ENCODE peak calls at places on chromosomes 2 and 18, in six cellular contexts. C, I, X, K, N and J are unnamed samples.

GRCh38 chr2:225010804-225011203 is 31.5 kb downstream of the DOCK10 start:
- DNase-seq in X (no peak), I (no peak), C (no peak), N (no peak), K (no peak), J (no peak)

GRCh38 chr2:120733238-120733942 is 2.3 kb upstream of the GLI2 start:
- DNase-seq in C (no peak), X (no peak), N (no peak), I (no peak), K (no peak), J (no peak)

GRCh38 chr2:32484907-32485306 is 128.1 kb downstream of the BIRC6 start:
- DNase-seq in I (no peak), K (no peak), X (no peak), C (no peak), N (no peak), J (no peak)

GRCh38 chr2:101420623-101421022 is 33.3 kb upstream of the CREG2 start:
- DNase-seq in X (no peak), I (no peak), C (no peak), N (no peak), K (no peak), J (no peak)

GRCh38 chr2:140658766-140659165 is 1472.0 kb downstream of the LRP1B start:
- DNase-seq in C (no peak), X (no peak), I (no peak), K (no peak), N (no peak), J (peak)

GRCh38 chr18:11498821-11499220 is 110.6 kb upstream of the SLC35G4 start:
- DNase-seq in C (no peak), X (no peak), K (no peak), I (no peak), N (no peak), J (no peak)

GRCh38 chr2:85583667-85584353 is 421 bp upstream of the VAMP5 start:
- DNase-seq in I (no peak), K (no peak), X (no peak), C (no peak), N (no peak), J (no peak)

GRCh38 chr18:43596106-43596712 is 318.9 kb upstream of the SYT4 start:
- DNase-seq in C (no peak), N (no peak), X (no peak), I (no peak), K (no peak), J (peak)

GRCh38 chr2:230721712-230722111 is 9.1 kb downstream of the CAB39 start:
- DNase-seq in N (no peak), X (peak), C (no peak), K (no peak), I (no peak), J (no peak)

GRCh38 chr2:139296672-139297209 is 516.6 kb upstream of the NXPH2 start:
- DNase-seq in K (no peak), N (no peak), C (no peak), I (no peak), X (no peak), J (no peak)

GRCh38 chr18:67731853-67732252 is 215.3 kb upstream of the DSEL start:
- DNase-seq in N (no peak), K (no peak), X (no peak), I (no peak), C (no peak), J (no peak)

GRCh38 chr2:128783896-128784295 is 465.2 kb upstream of the HS6ST1 start:
- DNase-seq in I (no peak), C (no peak), K (no peak), X (no peak), N (no peak), J (no peak)

GRCh38 chr2:45895477-45895876 is 244.0 kb downstream of the PRKCE start:
- DNase-seq in C (no peak), N (no peak), X (no peak), K (no peak), I (no peak), J (no peak)

GRCh38 chr2:78750219-78750618 is 275.3 kb upstream of the REG3G start:
- DNase-seq in C (no peak), N (no peak), K (no peak), X (no peak), I (no peak), J (no peak)

GRCh38 chr18:60279394-60279793 is 93.2 kb downstream of the MC4R start:
- DNase-seq in C (no peak), K (no peak), N (no peak), I (no peak), X (no peak), J (no peak)

GRCh38 chr2:75065402-75066008 is 107.1 kb downstream of the POLE4 start:
- DNase-seq in C (no peak), K (no peak), N (no peak), I (no peak), X (no peak), J (no peak)

GRCh38 chr2:10447300-10448207 is 573 bp downstream of the ODC1 start:
- DNase-seq in K (no peak), I (peak), N (no peak), C (no peak), X (peak), J (peak)

GRCh38 chr2:64818650-64819032 is 164.9 kb upstream of the SERTAD2 start:
- DNase-seq in N (no peak), I (no peak), X (no peak), K (no peak), C (no peak), J (no peak)

GRCh38 chr2:239913632-239914417 is 111.3 kb downstream of the NDUFA10 start:
- DNase-seq in I (no peak), N (no peak), K (no peak), C (no peak), X (no peak), J (no peak)

GRCh38 chr2:23760746-23761145 is 166.2 kb downstream of the ATAD2B start:
- DNase-seq in N (no peak), I (no peak), X (peak), C (no peak), K (no peak), J (peak)

GRCh38 chr2:119106301-119106897 is 52.2 kb downstream of the C1QL2 start:
- DNase-seq in N (no peak), K (no peak), C (no peak), X (peak), I (no peak), J (no peak)

GRCh38 chr2:214261683-214262082 is 149.2 kb upstream of the VWC2L start:
- DNase-seq in K (no peak), I (no peak), C (no peak), N (no peak), X (no peak), J (no peak)

GRCh38 chr2:135030826-135031225 is 16.4 kb downstream of the MAP3K19 start:
- DNase-seq in I (no peak), N (no peak), K (no peak), C (no peak), X (peak), J (no peak)

GRCh38 chr18:26863122-26863879 is 2.2 kb downstream of the AQP4 start:
- DNase-seq in C (no peak), X (peak), N (peak), I (no peak), K (no peak), J (no peak)

GRCh38 chr2:47272031-47272864 is 117.1 kb upstream of the STPG4 start:
- DNase-seq in K (peak), N (peak), I (no peak), X (no peak), C (peak), J (no peak)

GRCh38 chr18:46734981-46735380 is 21.9 kb downstream of the ST8SIA5 start:
- DNase-seq in K (no peak), X (no peak), C (no peak), N (no peak), I (no peak), J (no peak)

GRCh38 chr2:239153806-239154591 is 246.8 kb downstream of the HDAC4 start:
- DNase-seq in C (no peak), X (no peak), I (no peak), N (peak), K (no peak), J (no peak)

GRCh38 chr2:66748939-66749338 is 314.0 kb downstream of the MEIS1 start:
- DNase-seq in C (no peak), X (no peak), K (no peak), I (no peak), N (no peak), J (no peak)

GRCh38 chr2:177429688-177430325 is 37.2 kb downstream of the AGPS start:
- DNase-seq in I (no peak), K (no peak), C (no peak), N (no peak), X (peak), J (no peak)